ENCODE peak calls at places on chromosomes 7 and 10, in four cellular contexts. M, Q, O and Y are unnamed samples. For H3K4me1, the result is how much of the 10 kb centered on the place peaks cover.

GRCh38 chr10:16491933-16492332 is 29.7 kb downstream of the C1QL3 start:
- DNase-seq in M (no peak), Q (no peak), O (no peak), Y (no peak)

GRCh38 chr10:70694410-70695179 is 22.3 kb downstream of the ADAMTS14 start:
- DNase-seq in M (no peak), Q (peak), O (no peak), Y (no peak)

GRCh38 chr10:69558559-69558958 is 14.7 kb downstream of the NEUROG3 start:
- DNase-seq in M (no peak), Q (no peak), O (no peak), Y (no peak)

GRCh38 chr7:36521911-36522310 is 132.2 kb downstream of the ANLN start:
- DNase-seq in M (no peak), Q (no peak), O (no peak), Y (no peak)

GRCh38 chr7:107318523-107319160 is 149.8 kb downstream of the HBP1 start:
- DNase-seq in M (no peak), Q (no peak), O (no peak), Y (no peak)

GRCh38 chr10:86075512-86075911 is 291.1 kb downstream of the GRID1 start:
- DNase-seq in M (no peak), Q (no peak), O (no peak), Y (no peak)

GRCh38 chr7:40231796-40232195 is 97.0 kb downstream of the SUGCT start:
- DNase-seq in M (no peak), Q (peak), O (no peak), Y (no peak)

GRCh38 chr7:137886266-137886665 is 39.5 kb upstream of the DGKI start:
- DNase-seq in M (peak), Q (no peak), O (no peak), Y (no peak)

GRCh38 chr7:44962483-44963251 is 16.1 kb downstream of the MYO1G start:
- DNase-seq in M (peak), Q (peak), O (no peak), Y (no peak)

GRCh38 chr10:72730462-72730861 is 38.5 kb downstream of the MCU start:
- DNase-seq in M (no peak), Q (peak), O (no peak), Y (no peak)

GRCh38 chr10:110971638-110972037 is 52.2 kb downstream of the SHOC2 start:
- DNase-seq in M (no peak), Q (no peak), O (no peak), Y (no peak)

DNA sequence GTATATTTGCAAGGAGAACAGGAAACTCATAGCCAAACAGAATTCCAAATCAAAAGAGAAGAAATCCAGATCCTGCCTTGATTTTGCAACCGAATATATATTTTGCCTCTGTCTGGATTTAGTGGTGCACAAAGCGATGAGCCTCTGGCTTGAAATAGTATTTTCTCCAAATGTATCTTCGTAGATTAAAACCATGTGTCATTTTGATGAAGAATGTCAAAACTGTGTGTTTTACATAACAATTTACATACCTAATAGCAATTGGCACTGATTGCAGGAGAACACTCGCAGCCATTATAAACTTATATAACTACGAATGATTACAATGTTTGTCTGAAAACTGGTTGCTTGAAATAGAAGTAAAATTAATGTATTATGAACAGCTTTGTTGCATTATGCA is 156.4 kb downstream of the ARID5B start:
- DNase-seq in M (no peak), Q (no peak), O (no peak), Y (no peak)
- H3K4me1 ChIP-seq in M (under half), Q (under half), O (under half), Y (under half)

GRCh38 chr7:100880645-100881044 is 5.7 kb downstream of the SRRT start:
- DNase-seq in M (no peak), Q (no peak), O (no peak), Y (no peak)

GRCh38 chr7:100882769-100883526 is 6.6 kb downstream of the UFSP1 start:
- DNase-seq in M (no peak), Q (no peak), O (no peak), Y (no peak)

GRCh38 chr7:100879685-100880261 is 4.9 kb downstream of the SRRT start:
- DNase-seq in M (no peak), Q (no peak), O (no peak), Y (no peak)

GRCh38 chr7:100882201-100882600 is 7.3 kb downstream of the SRRT start:
- DNase-seq in M (no peak), Q (no peak), O (no peak), Y (no peak)

DNA sequence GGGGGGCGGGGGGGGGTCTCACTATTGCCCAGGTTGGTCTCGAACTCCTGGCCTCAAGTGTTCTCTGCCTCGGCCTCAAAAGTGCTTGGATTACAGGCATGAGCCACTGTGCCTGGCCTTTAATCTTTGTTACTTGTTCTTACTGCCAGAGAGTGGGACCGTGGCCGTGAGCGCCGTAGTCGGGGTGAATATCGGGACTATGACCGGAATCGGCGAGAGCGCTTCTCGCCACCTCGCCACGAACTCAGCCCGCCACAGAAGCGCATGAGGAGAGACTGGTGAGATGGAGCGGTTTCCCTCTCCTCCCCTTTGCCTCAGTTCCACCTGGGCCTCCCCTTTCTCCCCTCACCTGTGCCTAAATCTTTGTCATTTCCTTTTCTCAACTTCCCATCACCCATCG is 6.2 kb downstream of the SRRT start:
- DNase-seq in M (no peak), Q (no peak), O (no peak), Y (no peak)
- H3K4me1 ChIP-seq in M (under half), Q (under half), O (under half), Y (under half)

DNA sequence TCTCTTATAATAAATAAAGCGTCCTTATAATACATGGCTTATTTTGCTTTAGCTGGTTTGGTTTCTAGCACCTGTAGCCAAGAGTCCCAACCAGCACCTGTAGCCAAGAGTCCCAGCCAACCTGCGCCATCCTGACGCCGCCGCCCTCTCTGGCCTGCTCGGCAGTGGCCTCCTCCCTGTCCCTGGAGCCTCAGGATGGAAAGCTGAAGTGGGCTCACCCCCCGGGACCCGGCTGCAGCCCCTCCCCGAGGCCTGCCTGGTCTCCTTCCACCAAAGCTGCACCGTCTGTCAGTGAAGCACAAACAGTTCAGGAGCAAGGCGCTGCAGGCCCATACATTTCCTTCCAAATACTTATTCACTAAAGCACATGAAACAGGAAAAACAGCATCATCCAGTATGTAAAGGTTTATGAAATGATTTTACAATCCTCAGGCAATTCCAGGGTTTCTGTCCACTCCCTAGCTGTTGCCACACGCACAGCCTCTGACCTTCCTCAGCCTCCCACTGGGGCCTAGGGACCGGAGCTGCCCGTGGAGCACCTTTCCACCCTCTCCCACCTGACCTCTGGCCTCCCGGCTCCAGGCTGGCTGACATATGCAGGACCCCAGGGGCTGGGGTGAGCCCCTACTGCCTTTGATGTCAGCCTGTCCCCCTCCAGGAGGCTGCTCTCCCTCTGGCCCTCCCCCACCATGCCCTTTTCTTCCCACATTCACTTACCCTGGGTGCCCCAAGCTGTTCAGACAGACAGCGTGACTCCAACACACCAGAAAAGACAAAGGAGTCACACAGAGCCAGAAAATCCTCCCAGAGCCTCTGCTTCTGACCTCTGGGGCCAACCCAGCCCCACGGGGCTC is 149.6 kb upstream of the PPP2R2D start:
- DNase-seq in M (no peak), Q (no peak), O (no peak), Y (no peak)
- H3K4me1 ChIP-seq in M (under half), Q (under half), O (under half), Y (under half)

GRCh38 chr10:125117941-125118630 is 42.3 kb downstream of the CTBP2 start:
- DNase-seq in M (no peak), Q (no peak), O (peak), Y (no peak)

GRCh38 chr10:125121003-125121402 is 39.4 kb downstream of the CTBP2 start:
- DNase-seq in M (no peak), Q (no peak), O (peak), Y (no peak)

GRCh38 chr10:125122566-125122965 is 37.8 kb downstream of the CTBP2 start:
- DNase-seq in M (no peak), Q (no peak), O (no peak), Y (no peak)

GRCh38 chr10:125118701-125119100 is 41.7 kb downstream of the CTBP2 start:
- DNase-seq in M (no peak), Q (no peak), O (no peak), Y (no peak)

DNA sequence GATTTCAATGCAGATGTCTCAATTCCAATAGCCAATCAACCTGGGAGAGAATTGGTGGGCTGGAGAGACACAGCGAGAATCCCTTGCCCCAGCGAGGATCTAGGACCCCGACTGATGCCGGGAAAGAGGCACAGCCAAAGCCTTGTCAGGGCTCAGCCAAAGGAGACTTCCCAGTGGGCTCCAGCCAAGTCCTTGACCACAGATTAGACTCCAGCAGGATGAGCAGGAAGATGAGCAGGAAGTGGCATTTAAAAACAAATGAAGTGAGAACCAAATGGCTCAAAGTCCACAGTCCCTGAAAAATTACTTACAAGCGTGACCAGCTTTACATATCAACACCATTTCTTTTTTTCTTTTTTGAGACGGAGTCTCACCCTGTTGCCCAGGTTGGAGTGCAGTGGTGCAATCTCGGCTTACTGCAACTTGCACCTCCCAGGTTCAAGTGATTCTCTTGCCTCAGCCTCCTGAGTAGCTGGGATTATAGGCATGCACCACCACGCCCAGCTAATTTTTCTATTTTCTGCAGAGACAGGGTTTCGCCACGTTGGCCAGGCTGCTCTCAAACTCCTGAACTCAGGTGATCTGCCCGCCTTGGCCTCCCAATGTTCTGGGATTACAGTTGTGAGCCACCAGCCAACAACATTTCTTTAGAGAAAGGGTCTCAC is 40.2 kb downstream of the CTBP2 start:
- DNase-seq in M (no peak), Q (no peak), O (no peak), Y (no peak)
- H3K4me1 ChIP-seq in M (under half), Q (under half), O (under half), Y (under half)

GRCh38 chr10:29324220-29324831 is 35.5 kb downstream of the LYZL1 start:
- DNase-seq in M (peak), Q (peak), O (no peak), Y (no peak)
- H3K4me1 ChIP-seq in M (under half), Q (under half), O (under half), Y (under half)

GRCh38 chr10:17675638-17676037 is 31.7 kb downstream of the STAM start:
- DNase-seq in M (no peak), Q (peak), O (no peak), Y (no peak)

GRCh38 chr10:17668435-17669184 is 24.7 kb downstream of the STAM start:
- DNase-seq in M (no peak), Q (no peak), O (no peak), Y (no peak)

GRCh38 chr10:17673517-17674051 is 29.6 kb downstream of the STAM start:
- DNase-seq in M (peak), Q (peak), O (no peak), Y (no peak)

GRCh38 chr10:17669185-17669872 is 25.4 kb downstream of the STAM start:
- DNase-seq in M (no peak), Q (no peak), O (no peak), Y (no peak)

GRCh38 chr10:17671307-17671706 is 27.4 kb downstream of the STAM start:
- DNase-seq in M (no peak), Q (peak), O (no peak), Y (no peak)
- H3K4me1 ChIP-seq in M (under half), Q (under half), O (under half), Y (under half)

GRCh38 chr7:150453186-150453585 is 2.8 kb downstream of the GIMAP8 start:
- DNase-seq in M (no peak), Q (no peak), O (no peak), Y (no peak)

GRCh38 chr7:150451097-150451793 is 815 bp downstream of the GIMAP8 start:
- DNase-seq in M (no peak), Q (no peak), O (peak), Y (peak)

GRCh38 chr7:150453892-150454291 is 3.5 kb downstream of the GIMAP8 start:
- DNase-seq in M (no peak), Q (no peak), O (no peak), Y (no peak)

GRCh38 chr7:150450491-150450992 is at the start of gene GIMAP8:
- DNase-seq in M (no peak), Q (no peak), O (peak), Y (peak)

DNA sequence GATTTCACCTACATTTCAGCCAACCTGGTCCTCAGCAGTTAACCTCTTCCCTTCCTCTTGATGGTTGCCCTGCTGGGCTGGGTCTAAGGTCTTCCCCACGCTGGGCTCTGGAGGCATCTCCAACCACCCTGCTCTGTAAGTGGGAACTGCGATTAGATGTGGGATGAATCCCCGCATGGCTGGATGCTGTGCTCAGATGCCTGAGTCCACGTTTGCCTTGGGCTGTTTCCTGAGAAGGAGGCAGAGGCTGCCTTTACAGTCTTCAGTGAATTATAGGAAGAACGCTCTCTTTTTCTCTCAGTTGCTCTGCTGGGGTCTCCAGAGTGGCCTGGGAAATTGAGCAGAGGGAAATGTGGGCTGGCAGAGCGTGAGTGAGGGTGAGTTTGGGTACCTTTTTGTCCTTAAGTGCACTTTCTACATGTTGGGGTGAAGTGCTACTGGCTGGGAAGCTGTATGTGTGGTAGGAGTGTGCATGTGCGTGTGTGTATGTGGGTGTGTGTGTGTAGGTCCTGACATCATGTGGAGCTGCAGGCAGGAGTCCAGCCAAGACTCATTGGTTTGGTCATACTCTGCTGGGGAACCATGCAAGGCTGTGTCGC is 1.5 kb downstream of the GIMAP8 start:
- DNase-seq in M (no peak), Q (no peak), O (no peak), Y (no peak)
- H3K4me1 ChIP-seq in M (under half), Q (under half), O (under half), Y (under half)

GRCh38 chr10:5603091-5603847 is 63.1 kb downstream of the ASB13 start:
- DNase-seq in M (no peak), Q (no peak), O (no peak), Y (no peak)

GRCh38 chr10:5603848-5604170 is 62.6 kb downstream of the ASB13 start:
- DNase-seq in M (no peak), Q (no peak), O (no peak), Y (no peak)

GRCh38 chr10:5606321-5606720 is 60.1 kb downstream of the ASB13 start:
- DNase-seq in M (no peak), Q (no peak), O (no peak), Y (no peak)

GRCh38 chr10:5604946-5605345 is 61.4 kb downstream of the ASB13 start:
- DNase-seq in M (no peak), Q (no peak), O (no peak), Y (no peak)

DNA sequence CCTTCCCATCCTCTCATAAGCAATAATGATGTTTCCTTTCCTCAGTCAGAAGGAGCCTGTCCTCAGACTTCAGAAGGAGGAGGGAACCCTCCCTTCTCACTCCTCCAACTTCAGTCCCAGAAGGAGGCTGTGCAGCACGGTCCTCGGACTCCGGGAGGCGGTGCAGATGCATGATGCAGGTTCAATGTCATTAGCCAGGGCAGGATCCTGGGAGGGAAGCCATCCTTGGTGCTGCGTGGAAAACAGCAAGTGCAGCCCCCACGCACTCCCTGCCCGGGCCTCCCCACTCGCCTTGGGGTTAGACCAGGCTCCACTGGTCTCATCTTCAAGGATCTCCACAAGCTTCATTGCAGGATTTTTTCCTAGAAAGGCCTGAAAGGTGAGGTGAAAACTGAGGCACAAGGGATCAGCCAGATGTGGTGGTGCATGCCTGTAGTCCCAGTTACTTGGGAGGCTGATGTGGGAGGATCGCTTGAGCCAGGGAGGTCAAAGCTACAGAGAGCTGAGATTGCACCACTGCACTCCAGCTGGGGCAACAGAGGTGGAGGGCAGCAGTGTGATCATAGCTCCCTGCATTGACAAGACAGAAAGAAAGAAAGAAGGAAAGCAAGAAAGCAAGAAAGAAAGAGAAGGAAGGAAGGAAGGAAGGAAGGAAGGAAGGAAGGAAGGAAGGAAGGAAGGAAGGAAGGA is 62.0 kb downstream of the ASB13 start:
- DNase-seq in M (no peak), Q (no peak), O (no peak), Y (no peak)
- H3K4me1 ChIP-seq in M (under half), Q (under half), O (under half), Y (under half)

DNA sequence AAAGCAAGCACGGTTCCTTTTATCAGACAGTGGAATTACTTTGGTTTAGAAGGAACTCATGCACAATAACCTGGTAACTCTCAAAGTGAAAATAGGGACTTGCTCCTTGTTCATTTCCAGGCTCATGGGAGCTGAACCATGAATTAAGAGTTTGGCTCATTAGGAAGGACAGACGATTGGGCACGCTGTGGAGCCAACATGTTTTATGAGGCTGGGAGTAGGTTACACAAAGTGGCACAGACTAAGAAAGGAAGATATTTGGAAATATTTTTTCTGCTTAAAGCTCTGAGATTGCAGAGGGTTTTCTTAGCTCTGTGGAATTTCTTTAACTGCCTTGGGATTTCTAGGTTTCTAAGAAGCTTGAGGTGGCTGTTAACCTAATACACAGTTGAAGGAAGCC is 344.6 kb downstream of the RNLS start:
- DNase-seq in M (no peak), Q (no peak), O (no peak), Y (no peak)
- H3K4me1 ChIP-seq in M (under half), Q (under half), O (under half), Y (under half)